ENCODE peak calls at places on chromosomes 1 and 21, in ten cellular contexts. One of them, this sample, is unnamed.

GRCh38 chr21:15620892-15621291 is 108.9 kb upstream of the USP25 start:
- DNase-seq in SK-N-SH: no peak
- DNase-seq in A549: no peak
- DNase-seq in mucosa of descending colon: no peak
- DNase-seq in transverse colon: no peak
- DNase-seq in uterus: no peak
- DNase-seq in astrocyte of the spinal cord: no peak
- DNase-seq in esophagus squamous epithelium: no peak
- DNase-seq in CD8-positive, alpha-beta T cell: no peak
- DNase-seq in pancreas: no peak
- DNase-seq in this sample: no peak

GRCh38 chr21:27001526-27001925 is 34.6 kb upstream of the ADAMTS5 start:
- DNase-seq in esophagus squamous epithelium: no peak
- DNase-seq in mucosa of descending colon: no peak
- DNase-seq in pancreas: no peak
- DNase-seq in astrocyte of the spinal cord: no peak
- DNase-seq in SK-N-SH: no peak
- DNase-seq in uterus: no peak
- DNase-seq in CD8-positive, alpha-beta T cell: no peak
- DNase-seq in A549: no peak
- DNase-seq in transverse colon: no peak
- DNase-seq in this sample: no peak

GRCh38 chr1:7539772-7540175 is 231.3 kb upstream of the VAMP3 start:
- DNase-seq in esophagus squamous epithelium: no peak
- DNase-seq in astrocyte of the spinal cord: peak
- DNase-seq in mucosa of descending colon: peak
- DNase-seq in SK-N-SH: no peak
- DNase-seq in A549: no peak
- DNase-seq in pancreas: peak
- DNase-seq in uterus: no peak
- DNase-seq in transverse colon: peak
- DNase-seq in CD8-positive, alpha-beta T cell: no peak
- DNase-seq in this sample: no peak

GRCh38 chr1:153483776-153484175 is 23.3 kb upstream of the S100A7 start:
- DNase-seq in A549: no peak
- DNase-seq in mucosa of descending colon: peak
- DNase-seq in esophagus squamous epithelium: no peak
- DNase-seq in astrocyte of the spinal cord: no peak
- DNase-seq in CD8-positive, alpha-beta T cell: no peak
- DNase-seq in SK-N-SH: no peak
- DNase-seq in pancreas: no peak
- DNase-seq in uterus: no peak
- DNase-seq in transverse colon: no peak
- DNase-seq in this sample: no peak

GRCh38 chr1:218900621-218901020 is 273.1 kb upstream of the LYPLAL1 start:
- DNase-seq in transverse colon: no peak
- DNase-seq in A549: no peak
- DNase-seq in SK-N-SH: no peak
- DNase-seq in CD8-positive, alpha-beta T cell: no peak
- DNase-seq in esophagus squamous epithelium: no peak
- DNase-seq in pancreas: no peak
- DNase-seq in uterus: no peak
- DNase-seq in astrocyte of the spinal cord: no peak
- DNase-seq in mucosa of descending colon: no peak
- DNase-seq in this sample: no peak

GRCh38 chr1:200872446-200873115 is at the start of gene GPR25:
- DNase-seq in CD8-positive, alpha-beta T cell: no peak
- DNase-seq in transverse colon: no peak
- DNase-seq in uterus: no peak
- DNase-seq in SK-N-SH: no peak
- DNase-seq in esophagus squamous epithelium: no peak
- DNase-seq in mucosa of descending colon: no peak
- DNase-seq in A549: no peak
- DNase-seq in pancreas: no peak
- DNase-seq in astrocyte of the spinal cord: no peak
- DNase-seq in this sample: no peak

GRCh38 chr21:30713786-30714185 is 4.8 kb downstream of the KRTAP21-3 start:
- DNase-seq in esophagus squamous epithelium: no peak
- DNase-seq in SK-N-SH: no peak
- DNase-seq in mucosa of descending colon: no peak
- DNase-seq in astrocyte of the spinal cord: peak
- DNase-seq in A549: no peak
- DNase-seq in CD8-positive, alpha-beta T cell: no peak
- DNase-seq in uterus: no peak
- DNase-seq in transverse colon: no peak
- DNase-seq in pancreas: no peak
- DNase-seq in this sample: no peak

GRCh38 chr1:181090653-181091126 is 2.2 kb downstream of the IER5 start:
- DNase-seq in astrocyte of the spinal cord: no peak
- DNase-seq in transverse colon: peak
- DNase-seq in A549: no peak
- DNase-seq in uterus: no peak
- DNase-seq in pancreas: no peak
- DNase-seq in mucosa of descending colon: peak
- DNase-seq in SK-N-SH: no peak
- DNase-seq in CD8-positive, alpha-beta T cell: no peak
- DNase-seq in esophagus squamous epithelium: no peak
- DNase-seq in this sample: no peak

GRCh38 chr1:247118946-247119446 is 14.8 kb upstream of the ZNF669 start:
- DNase-seq in CD8-positive, alpha-beta T cell: no peak
- DNase-seq in astrocyte of the spinal cord: peak
- DNase-seq in uterus: no peak
- DNase-seq in SK-N-SH: peak
- DNase-seq in pancreas: no peak
- DNase-seq in mucosa of descending colon: no peak
- DNase-seq in transverse colon: no peak
- DNase-seq in A549: peak
- DNase-seq in esophagus squamous epithelium: no peak
- DNase-seq in this sample: no peak

GRCh38 chr1:184376359-184376758 is 10.5 kb upstream of the C1orf21 start:
- DNase-seq in A549: no peak
- DNase-seq in pancreas: no peak
- DNase-seq in transverse colon: no peak
- DNase-seq in SK-N-SH: no peak
- DNase-seq in esophagus squamous epithelium: no peak
- DNase-seq in mucosa of descending colon: no peak
- DNase-seq in CD8-positive, alpha-beta T cell: no peak
- DNase-seq in uterus: no peak
- DNase-seq in astrocyte of the spinal cord: no peak
- DNase-seq in this sample: no peak

GRCh38 chr1:223135176-223135575 is 7.9 kb downstream of the TLR5 start:
- DNase-seq in esophagus squamous epithelium: no peak
- DNase-seq in CD8-positive, alpha-beta T cell: no peak
- DNase-seq in transverse colon: peak
- DNase-seq in pancreas: no peak
- DNase-seq in astrocyte of the spinal cord: peak
- DNase-seq in mucosa of descending colon: no peak
- DNase-seq in SK-N-SH: no peak
- DNase-seq in A549: no peak
- DNase-seq in uterus: peak
- DNase-seq in this sample: no peak

GRCh38 chr1:50622259-50622658 is 199.0 kb upstream of the DMRTA2 start:
- DNase-seq in astrocyte of the spinal cord: no peak
- DNase-seq in A549: no peak
- DNase-seq in uterus: no peak
- DNase-seq in esophagus squamous epithelium: no peak
- DNase-seq in pancreas: no peak
- DNase-seq in transverse colon: no peak
- DNase-seq in SK-N-SH: no peak
- DNase-seq in mucosa of descending colon: no peak
- DNase-seq in CD8-positive, alpha-beta T cell: no peak
- DNase-seq in this sample: no peak

GRCh38 chr1:206551985-206552325 is 44.6 kb downstream of the RASSF5 start:
- DNase-seq in CD8-positive, alpha-beta T cell: peak
- DNase-seq in SK-N-SH: no peak
- DNase-seq in A549: no peak
- DNase-seq in astrocyte of the spinal cord: no peak
- DNase-seq in uterus: no peak
- DNase-seq in esophagus squamous epithelium: no peak
- DNase-seq in transverse colon: peak
- DNase-seq in pancreas: no peak
- DNase-seq in mucosa of descending colon: peak
- DNase-seq in this sample: no peak

GRCh38 chr1:21669287-21670058 is at the start of gene RAP1GAP:
- DNase-seq in pancreas: peak
- DNase-seq in astrocyte of the spinal cord: no peak
- DNase-seq in mucosa of descending colon: peak
- DNase-seq in A549: no peak
- DNase-seq in CD8-positive, alpha-beta T cell: no peak
- DNase-seq in transverse colon: peak
- DNase-seq in esophagus squamous epithelium: no peak
- DNase-seq in uterus: peak
- DNase-seq in SK-N-SH: peak
- DNase-seq in this sample: no peak

GRCh38 chr1:21669033-21669286 is 197 bp downstream of the RAP1GAP start:
- DNase-seq in astrocyte of the spinal cord: no peak
- DNase-seq in mucosa of descending colon: no peak
- DNase-seq in SK-N-SH: no peak
- DNase-seq in transverse colon: no peak
- DNase-seq in A549: no peak
- DNase-seq in uterus: no peak
- DNase-seq in CD8-positive, alpha-beta T cell: no peak
- DNase-seq in pancreas: no peak
- DNase-seq in esophagus squamous epithelium: no peak
- DNase-seq in this sample: no peak

GRCh38 chr1:21667348-21668231 is 1.6 kb downstream of the RAP1GAP start:
- DNase-seq in CD8-positive, alpha-beta T cell: no peak
- DNase-seq in uterus: peak
- DNase-seq in A549: no peak
- DNase-seq in pancreas: no peak
- DNase-seq in transverse colon: no peak
- DNase-seq in astrocyte of the spinal cord: no peak
- DNase-seq in esophagus squamous epithelium: no peak
- DNase-seq in mucosa of descending colon: no peak
- DNase-seq in SK-N-SH: no peak
- DNase-seq in this sample: no peak

GRCh38 chr1:21666572-21667320 is 2.4 kb downstream of the RAP1GAP start:
- DNase-seq in astrocyte of the spinal cord: no peak
- DNase-seq in uterus: peak
- DNase-seq in SK-N-SH: no peak
- DNase-seq in pancreas: no peak
- DNase-seq in esophagus squamous epithelium: no peak
- DNase-seq in mucosa of descending colon: no peak
- DNase-seq in CD8-positive, alpha-beta T cell: no peak
- DNase-seq in A549: no peak
- DNase-seq in transverse colon: no peak
- DNase-seq in this sample: no peak

GRCh38 chr1:21668232-21669032 is 725 bp downstream of the RAP1GAP start:
- DNase-seq in mucosa of descending colon: no peak
- DNase-seq in A549: no peak
- DNase-seq in astrocyte of the spinal cord: no peak
- DNase-seq in CD8-positive, alpha-beta T cell: no peak
- DNase-seq in transverse colon: no peak
- DNase-seq in uterus: no peak
- DNase-seq in esophagus squamous epithelium: no peak
- DNase-seq in pancreas: no peak
- DNase-seq in SK-N-SH: peak
- DNase-seq in this sample: no peak
- H3K4me3 ChIP-seq in mucosa of descending colon: no peak
- H3K4me3 ChIP-seq in A549: peak
- H3K4me3 ChIP-seq in astrocyte of the spinal cord: no peak
- H3K4me3 ChIP-seq in CD8-positive, alpha-beta T cell: peak
- H3K4me3 ChIP-seq in transverse colon: no peak
- H3K4me3 ChIP-seq in uterus: no peak
- H3K4me3 ChIP-seq in esophagus squamous epithelium: peak
- H3K4me3 ChIP-seq in pancreas: peak
- H3K4me3 ChIP-seq in SK-N-SH: no peak
- H3K4me3 ChIP-seq in this sample: peak

DNA sequence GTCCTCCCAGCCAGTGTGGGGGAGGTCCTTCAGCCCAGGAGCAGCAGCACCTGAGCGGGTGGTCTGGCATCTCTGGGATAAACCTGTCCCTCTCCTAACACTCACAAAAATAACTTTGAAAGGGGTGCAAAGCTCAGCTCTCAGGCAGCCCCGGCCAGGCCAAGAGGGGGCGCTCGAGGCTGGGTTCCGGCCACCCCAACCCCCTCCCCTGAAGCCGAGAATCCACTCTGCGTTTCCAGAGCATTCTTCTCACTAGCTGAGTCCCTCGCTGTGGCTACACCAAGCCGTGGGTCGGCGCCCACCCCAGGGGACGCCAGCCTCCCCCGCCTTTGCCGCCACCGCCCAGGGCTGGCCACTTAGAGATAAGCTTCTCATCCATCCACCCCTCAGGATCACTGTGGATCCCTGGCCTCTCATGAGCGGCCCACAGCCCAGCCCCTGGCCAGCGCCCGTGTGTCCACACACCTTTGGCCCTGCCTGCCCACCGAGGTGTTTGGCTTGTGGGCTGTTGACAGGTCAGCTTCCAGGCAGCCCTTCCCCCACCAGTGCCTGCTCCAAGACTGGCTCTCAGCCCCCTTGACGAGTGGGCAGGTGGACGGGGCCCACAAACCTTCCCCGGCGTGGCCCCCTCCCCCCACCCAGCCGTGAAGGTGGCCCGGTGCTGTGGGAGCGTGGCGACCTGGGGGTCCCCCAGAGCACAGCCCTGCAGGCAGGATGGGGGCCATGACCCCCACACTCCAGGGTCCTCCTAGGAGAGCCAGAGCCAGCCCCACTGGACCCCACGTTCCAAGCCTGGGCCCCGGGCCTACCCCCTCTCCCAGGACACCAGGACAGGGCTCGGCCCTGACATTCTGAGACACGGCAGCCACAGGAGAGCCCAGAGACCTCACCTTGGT is 1.9 kb downstream of the FTCD start:
- DNase-seq in CD8-positive, alpha-beta T cell: no peak
- DNase-seq in transverse colon: peak
- DNase-seq in A549: peak
- DNase-seq in uterus: peak
- DNase-seq in astrocyte of the spinal cord: no peak
- DNase-seq in pancreas: peak
- DNase-seq in esophagus squamous epithelium: no peak
- DNase-seq in SK-N-SH: peak
- DNase-seq in mucosa of descending colon: peak
- DNase-seq in this sample: no peak
- H3K4me3 ChIP-seq in CD8-positive, alpha-beta T cell: no peak
- H3K4me3 ChIP-seq in transverse colon: no peak
- H3K4me3 ChIP-seq in A549: no peak
- H3K4me3 ChIP-seq in uterus: no peak
- H3K4me3 ChIP-seq in astrocyte of the spinal cord: no peak
- H3K4me3 ChIP-seq in pancreas: peak
- H3K4me3 ChIP-seq in esophagus squamous epithelium: peak
- H3K4me3 ChIP-seq in SK-N-SH: no peak
- H3K4me3 ChIP-seq in mucosa of descending colon: no peak
- H3K4me3 ChIP-seq in this sample: no peak

GRCh38 chr21:45478816-45479669 is 63.2 kb downstream of the SLC19A1 start:
- DNase-seq in astrocyte of the spinal cord: no peak
- DNase-seq in CD8-positive, alpha-beta T cell: no peak
- DNase-seq in esophagus squamous epithelium: no peak
- DNase-seq in A549: no peak
- DNase-seq in pancreas: no peak
- DNase-seq in SK-N-SH: no peak
- DNase-seq in uterus: no peak
- DNase-seq in transverse colon: no peak
- DNase-seq in mucosa of descending colon: no peak
- DNase-seq in this sample: no peak
- H3K4me3 ChIP-seq in astrocyte of the spinal cord: no peak
- H3K4me3 ChIP-seq in CD8-positive, alpha-beta T cell: peak
- H3K4me3 ChIP-seq in esophagus squamous epithelium: no peak
- H3K4me3 ChIP-seq in A549: no peak
- H3K4me3 ChIP-seq in pancreas: no peak
- H3K4me3 ChIP-seq in SK-N-SH: no peak
- H3K4me3 ChIP-seq in uterus: no peak
- H3K4me3 ChIP-seq in transverse colon: no peak
- H3K4me3 ChIP-seq in mucosa of descending colon: no peak
- H3K4me3 ChIP-seq in this sample: no peak

GRCh38 chr1:241998412-241998921 is 431 bp downstream of the MAP1LC3C start:
- DNase-seq in SK-N-SH: no peak
- DNase-seq in astrocyte of the spinal cord: peak
- DNase-seq in pancreas: peak
- DNase-seq in transverse colon: peak
- DNase-seq in mucosa of descending colon: peak
- DNase-seq in uterus: peak
- DNase-seq in esophagus squamous epithelium: no peak
- DNase-seq in CD8-positive, alpha-beta T cell: peak
- DNase-seq in A549: peak
- DNase-seq in this sample: peak
- H3K4me3 ChIP-seq in SK-N-SH: peak
- H3K4me3 ChIP-seq in astrocyte of the spinal cord: peak
- H3K4me3 ChIP-seq in pancreas: no peak
- H3K4me3 ChIP-seq in transverse colon: no peak
- H3K4me3 ChIP-seq in mucosa of descending colon: no peak
- H3K4me3 ChIP-seq in uterus: no peak
- H3K4me3 ChIP-seq in esophagus squamous epithelium: peak
- H3K4me3 ChIP-seq in CD8-positive, alpha-beta T cell: no peak
- H3K4me3 ChIP-seq in A549: peak
- H3K4me3 ChIP-seq in this sample: peak

This sample was measured in skeletal muscle cell.